ENCODE peak calls at places on chromosome 9, in nine cellular contexts. S is cardiac muscle cell; I is aorta; B is coronary artery; O is effector memory CD4-positive, alpha-beta T cell; M is astrocyte; G is PC-3; T is right cardiac atrium; Y is heart left ventricle. Q is an unnamed sample.
A peak's percentile ranks its signal among the peaks of the same experiment; 100 is the strongest.

GRCh38 chr9:133999866-134000265 is 7.7 kb upstream of the VAV2 start:
- DNase-seq in Y (no peak), S (peak; percentile 21), O (no peak), B (no peak), M (no peak), G (no peak), T (no peak), I (no peak), Q (no peak)

GRCh38 chr9:98164912-98165311 is 27.5 kb downstream of the CORO2A start:
- DNase-seq in S (no peak), T (no peak), M (no peak), B (no peak), G (no peak), Y (no peak), I (no peak), O (no peak), Q (no peak)

GRCh38 chr9:116475201-116475600 is 211.9 kb upstream of the TRIM32 start:
- DNase-seq in Y (no peak), O (no peak), B (no peak), M (peak; percentile 56), G (no peak), S (peak; percentile 60), T (no peak), I (no peak), Q (no peak)

GRCh38 chr9:89576404-89576824 is 28.4 kb upstream of the GADD45G start:
- DNase-seq in O (no peak), M (no peak), B (no peak), Y (no peak), G (peak; percentile 48), I (peak; percentile 49), T (no peak), S (peak; percentile 56), Q (peak; percentile 41)

GRCh38 chr9:111895996-111896941 is at the start of gene UGCG:
- DNase-seq in M (peak; percentile 79), G (peak; percentile 90), B (peak; percentile 89), Y (peak; percentile 92), I (peak; percentile 96), S (peak; percentile 95), O (peak; percentile 72), T (peak; percentile 91), Q (peak; percentile 92)

GRCh38 chr9:35538361-35539234 is 48.7 kb downstream of the RUSC2 start:
- DNase-seq in T (peak; percentile 85), O (no peak), G (no peak), I (peak; percentile 91), S (peak; percentile 92), M (peak; percentile 82), B (peak; percentile 89), Y (peak; percentile 77), Q (no peak)

GRCh38 chr9:36874921-36875320 is 159.1 kb downstream of the PAX5 start:
- DNase-seq in O (no peak), B (no peak), S (peak; percentile 64), M (peak; percentile 22), G (peak; percentile 51), I (peak; percentile 22), T (no peak), Y (no peak), Q (no peak)

GRCh38 chr9:70113403-70114022 is 69.9 kb downstream of the MAMDC2 start:
- DNase-seq in M (peak; percentile 54), S (peak; percentile 79), G (peak; percentile 53), Y (peak; percentile 43), O (no peak), I (peak; percentile 80), T (peak; percentile 59), B (no peak), Q (no peak)

GRCh38 chr9:7095054-7095453 is 337.3 kb downstream of the KDM4C start:
- DNase-seq in T (no peak), M (no peak), I (no peak), O (no peak), Y (no peak), G (no peak), B (no peak), S (no peak), Q (no peak)

GRCh38 chr9:91119679-91120078 is 242.0 kb downstream of the AUH start:
- DNase-seq in M (peak; percentile 43), T (no peak), G (peak; percentile 76), B (no peak), O (no peak), Y (no peak), S (no peak), I (no peak), Q (no peak)

GRCh38 chr9:72030762-72031161 is 29.7 kb downstream of the C9orf57 start:
- DNase-seq in Y (no peak), O (no peak), M (no peak), T (no peak), I (no peak), S (no peak), G (no peak), B (no peak), Q (no peak)

GRCh38 chr9:35811364-35812024 is 568 bp downstream of the SPAG8 start:
- DNase-seq in O (no peak), T (peak; percentile 28), I (no peak), S (peak; percentile 57), B (no peak), G (no peak), M (no peak), Y (peak; percentile 44), Q (no peak)

GRCh38 chr9:34379334-34380033 is 2.8 kb upstream of the MYORG start:
- DNase-seq in O (peak; percentile 78), G (peak; percentile 86), M (peak; percentile 31), T (peak; percentile 84), S (peak; percentile 90), B (peak; percentile 87), I (peak; percentile 95), Y (peak; percentile 86), Q (peak; percentile 88)

GRCh38 chr9:117526674-117527073 is 111.8 kb upstream of the ASTN2 start:
- DNase-seq in G (no peak), B (no peak), T (no peak), O (no peak), S (no peak), M (no peak), Y (no peak), I (no peak), Q (no peak)

GRCh38 chr9:105328872-105329728 is 84.6 kb downstream of the SLC44A1 start:
- DNase-seq in S (peak; percentile 21), I (no peak), O (no peak), G (no peak), B (no peak), T (peak; percentile 20), Y (no peak), M (no peak), Q (no peak)

GRCh38 chr9:102445181-102445747 is 549.9 kb upstream of the CYLC2 start:
- DNase-seq in Y (no peak), O (no peak), I (no peak), T (no peak), G (no peak), S (no peak), M (no peak), B (no peak), Q (no peak)

GRCh38 chr9:33366979-33367480 is 35.3 kb downstream of the AQP7 start:
- DNase-seq in G (no peak), T (no peak), S (no peak), B (no peak), Y (no peak), M (no peak), O (no peak), I (no peak), Q (no peak)

GRCh38 chr9:130194406-130194932 is 22.3 kb downstream of the NCS1 start:
- DNase-seq in B (no peak), G (no peak), S (no peak), O (no peak), M (no peak), Y (no peak), T (no peak), I (no peak), Q (no peak)
- H3K27ac ChIP-seq in B (no peak overlapping the region), G (no peak overlapping the region), S (peak overlapping the region; percentile 89), O (no peak overlapping the region), M (no peak overlapping the region), Y (no peak overlapping the region), T (no peak overlapping the region), I (no peak overlapping the region), Q (no peak overlapping the region)

DNA sequence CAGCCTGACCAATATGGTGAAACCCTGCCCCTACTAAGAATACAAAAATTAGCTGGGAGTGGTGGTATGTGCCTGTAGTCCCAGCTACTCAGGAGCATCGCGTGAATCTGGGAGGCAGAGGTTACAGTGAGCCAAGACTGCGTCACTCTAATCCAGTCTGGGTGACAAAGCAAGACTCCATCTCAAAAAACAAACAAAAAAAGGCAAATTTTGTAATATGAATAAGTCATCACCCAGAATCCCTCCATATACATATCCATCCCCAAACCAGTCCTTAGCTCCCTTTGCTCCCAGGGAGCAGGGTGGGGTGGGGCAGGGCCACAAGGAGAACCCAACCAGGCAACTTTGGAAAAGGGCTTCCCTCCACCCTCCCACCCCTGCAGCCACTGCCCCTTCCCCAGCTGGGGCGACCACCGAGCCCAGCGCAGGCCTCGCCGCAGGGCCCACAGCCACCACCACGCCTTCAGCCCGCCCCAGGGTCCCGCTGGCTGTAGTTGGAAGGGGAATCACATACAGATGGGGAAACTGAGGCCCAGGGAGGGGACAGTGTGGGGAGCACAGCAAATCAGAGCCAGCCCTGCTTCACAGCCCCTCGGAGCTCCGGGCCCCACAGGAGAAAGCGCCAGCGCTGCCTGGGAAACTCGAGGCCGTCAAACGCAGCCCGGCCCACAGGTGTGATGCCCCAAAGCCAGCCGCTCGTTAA is 7.8 kb downstream of the NOTCH1 start:
- DNase-seq in I (no peak), B (no peak), T (no peak), M (no peak), G (peak; percentile 42), Y (no peak), S (no peak), O (no peak), Q (no peak)
- H3K4me3 ChIP-seq in I (no peak overlapping the region), B (peak overlapping the region; percentile 48), T (no peak overlapping the region), M (no peak overlapping the region), G (no peak overlapping the region), Y (peak overlapping the region; percentile 14), S (no peak overlapping the region), O (peak overlapping the region; percentile 40), Q (peak overlapping the region; percentile 65)

DNA sequence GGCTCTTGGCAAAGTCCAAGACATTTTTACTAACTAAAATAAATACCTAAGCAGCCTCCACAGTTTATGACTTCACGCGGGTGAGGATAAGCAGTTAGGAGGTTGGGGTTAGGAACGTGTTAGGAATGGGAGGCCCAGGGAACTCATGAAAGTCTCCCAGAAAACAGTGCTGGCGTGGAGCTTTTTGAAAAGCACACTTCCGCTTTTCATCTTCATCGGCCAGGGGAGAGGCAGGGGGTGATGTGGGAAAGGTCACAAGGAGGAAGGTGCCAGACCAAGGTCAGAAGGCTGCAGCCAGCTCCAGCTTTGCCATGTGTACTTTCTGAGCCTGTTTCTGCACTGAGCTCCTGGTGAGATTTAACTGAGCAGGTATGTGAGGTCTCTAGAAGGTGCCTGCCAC is 149.0 kb downstream of the PHF2 start:
- DNase-seq in B (no peak), M (no peak), I (no peak), S (no peak), T (no peak), G (no peak), Y (no peak), O (no peak), Q (no peak)
- H3K27ac ChIP-seq in B (no peak overlapping the region), M (no peak overlapping the region), I (no peak overlapping the region), S (no peak overlapping the region), T (no peak overlapping the region), G (no peak overlapping the region), Y (no peak overlapping the region), O (no peak overlapping the region), Q (no peak overlapping the region)

DNA sequence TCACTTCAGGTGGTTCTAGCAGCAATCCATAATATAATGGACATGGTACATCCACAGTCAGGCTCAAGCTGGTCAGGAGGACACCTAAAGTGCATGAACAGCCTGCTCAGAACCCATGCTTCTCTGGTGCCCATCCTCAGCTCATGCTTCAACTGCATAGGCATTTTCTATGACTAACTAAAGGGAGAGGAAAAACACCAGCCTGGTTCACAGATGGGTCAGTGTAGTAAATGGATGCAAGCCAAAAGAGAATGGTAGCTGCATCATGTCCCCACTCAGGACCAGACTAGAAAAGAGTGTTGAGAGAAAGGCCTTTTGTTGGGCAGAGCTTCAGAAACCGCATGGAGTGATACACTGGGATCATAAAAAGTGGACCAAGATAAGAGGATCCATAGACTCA is 556.6 kb downstream of the TLE1 start:
- DNase-seq in G (no peak), T (no peak), O (no peak), M (peak; percentile 15), Y (no peak), S (no peak), I (no peak), B (no peak), Q (no peak)
- H3K4me3 ChIP-seq in G (no peak overlapping the region), T (no peak overlapping the region), O (no peak overlapping the region), M (no peak overlapping the region), Y (no peak overlapping the region), S (no peak overlapping the region), I (no peak overlapping the region), B (no peak overlapping the region), Q (no peak overlapping the region)